ENCODE peak calls at places on chromosomes 7 and 10, in six cellular contexts. One of them, this sample, is unnamed.

GRCh38 chr7:107856806-107857540 is 34.0 kb upstream of the DLD start:
- DNase-seq in GM12864: peak
- DNase-seq in fibroblast of pulmonary artery: no peak
- DNase-seq in astrocyte of the spinal cord: no peak
- DNase-seq in RWPE2: no peak
- DNase-seq in heart left ventricle: no peak
- DNase-seq in this sample: no peak

GRCh38 chr7:87342231-87342630 is 3.2 kb upstream of the CROT start:
- DNase-seq in heart left ventricle: no peak
- DNase-seq in astrocyte of the spinal cord: peak
- DNase-seq in fibroblast of pulmonary artery: no peak
- DNase-seq in GM12864: no peak
- DNase-seq in RWPE2: no peak
- DNase-seq in this sample: no peak

GRCh38 chr10:79093658-79094411 is 25.1 kb downstream of the ZMIZ1 start:
- DNase-seq in fibroblast of pulmonary artery: no peak
- DNase-seq in GM12864: peak
- DNase-seq in heart left ventricle: peak
- DNase-seq in RWPE2: no peak
- DNase-seq in astrocyte of the spinal cord: peak
- DNase-seq in this sample: no peak

GRCh38 chr7:90593205-90593604 is 2.9 kb upstream of the CDK14 start:
- DNase-seq in heart left ventricle: no peak
- DNase-seq in astrocyte of the spinal cord: no peak
- DNase-seq in GM12864: no peak
- DNase-seq in fibroblast of pulmonary artery: peak
- DNase-seq in RWPE2: no peak
- DNase-seq in this sample: no peak

GRCh38 chr7:123961731-123962130 is 36.7 kb downstream of the SPAM1 start:
- DNase-seq in RWPE2: no peak
- DNase-seq in heart left ventricle: no peak
- DNase-seq in fibroblast of pulmonary artery: peak
- DNase-seq in GM12864: no peak
- DNase-seq in astrocyte of the spinal cord: peak
- DNase-seq in this sample: no peak

GRCh38 chr7:69534461-69535041 is 63.7 kb upstream of the AUTS2 start:
- DNase-seq in GM12864: no peak
- DNase-seq in fibroblast of pulmonary artery: no peak
- DNase-seq in heart left ventricle: no peak
- DNase-seq in RWPE2: no peak
- DNase-seq in astrocyte of the spinal cord: no peak
- DNase-seq in this sample: no peak

GRCh38 chr7:36448781-36449379 is 59.2 kb downstream of the ANLN start:
- DNase-seq in GM12864: no peak
- DNase-seq in heart left ventricle: no peak
- DNase-seq in fibroblast of pulmonary artery: peak
- DNase-seq in RWPE2: no peak
- DNase-seq in astrocyte of the spinal cord: peak
- DNase-seq in this sample: no peak

GRCh38 chr10:98664329-98665042 is 217.8 kb upstream of the HPS1 start:
- DNase-seq in RWPE2: no peak
- DNase-seq in GM12864: peak
- DNase-seq in fibroblast of pulmonary artery: peak
- DNase-seq in astrocyte of the spinal cord: peak
- DNase-seq in heart left ventricle: no peak
- DNase-seq in this sample: peak

GRCh38 chr10:58189269-58189668 is 78.4 kb downstream of the IPMK start:
- DNase-seq in RWPE2: no peak
- DNase-seq in fibroblast of pulmonary artery: peak
- DNase-seq in GM12864: no peak
- DNase-seq in astrocyte of the spinal cord: peak
- DNase-seq in heart left ventricle: no peak
- DNase-seq in this sample: no peak

GRCh38 chr10:93859049-93859655 is 34.6 kb upstream of the SLC35G1 start:
- DNase-seq in fibroblast of pulmonary artery: peak
- DNase-seq in GM12864: no peak
- DNase-seq in heart left ventricle: no peak
- DNase-seq in RWPE2: no peak
- DNase-seq in astrocyte of the spinal cord: peak
- DNase-seq in this sample: no peak

GRCh38 chr10:74117738-74118137 is 32.9 kb downstream of the AP3M1 start:
- DNase-seq in fibroblast of pulmonary artery: no peak
- DNase-seq in astrocyte of the spinal cord: no peak
- DNase-seq in GM12864: no peak
- DNase-seq in heart left ventricle: no peak
- DNase-seq in RWPE2: no peak
- DNase-seq in this sample: no peak

GRCh38 chr7:30688718-30689221 is 6.5 kb upstream of the CRHR2 start:
- DNase-seq in heart left ventricle: no peak
- DNase-seq in RWPE2: no peak
- DNase-seq in fibroblast of pulmonary artery: peak
- DNase-seq in astrocyte of the spinal cord: no peak
- DNase-seq in GM12864: no peak
- DNase-seq in this sample: no peak

GRCh38 chr10:2658780-2659179 is 408.6 kb upstream of the PFKP start:
- DNase-seq in heart left ventricle: no peak
- DNase-seq in fibroblast of pulmonary artery: no peak
- DNase-seq in astrocyte of the spinal cord: no peak
- DNase-seq in RWPE2: no peak
- DNase-seq in GM12864: no peak
- DNase-seq in this sample: no peak

GRCh38 chr10:31972519-31973041 is 43.9 kb upstream of the ARHGAP12 start:
- DNase-seq in GM12864: no peak
- DNase-seq in astrocyte of the spinal cord: no peak
- DNase-seq in fibroblast of pulmonary artery: no peak
- DNase-seq in heart left ventricle: no peak
- DNase-seq in RWPE2: no peak
- DNase-seq in this sample: no peak

GRCh38 chr7:151742713-151743480 is 134.0 kb downstream of the PRKAG2 start:
- DNase-seq in RWPE2: no peak
- DNase-seq in heart left ventricle: no peak
- DNase-seq in fibroblast of pulmonary artery: no peak
- DNase-seq in GM12864: no peak
- DNase-seq in astrocyte of the spinal cord: no peak
- DNase-seq in this sample: no peak

GRCh38 chr10:48253970-48254657 is 20.4 kb downstream of the FRMPD2 start:
- DNase-seq in fibroblast of pulmonary artery: peak
- DNase-seq in RWPE2: no peak
- DNase-seq in GM12864: no peak
- DNase-seq in astrocyte of the spinal cord: peak
- DNase-seq in heart left ventricle: no peak
- DNase-seq in this sample: no peak

GRCh38 chr7:22782616-22783232 is 39.9 kb downstream of the TOMM7 start:
- DNase-seq in fibroblast of pulmonary artery: peak
- DNase-seq in astrocyte of the spinal cord: peak
- DNase-seq in heart left ventricle: peak
- DNase-seq in GM12864: peak
- DNase-seq in RWPE2: no peak
- DNase-seq in this sample: peak

GRCh38 chr10:125115409-125115808 is 45.0 kb downstream of the CTBP2 start:
- DNase-seq in heart left ventricle: no peak
- DNase-seq in astrocyte of the spinal cord: no peak
- DNase-seq in fibroblast of pulmonary artery: no peak
- DNase-seq in GM12864: no peak
- DNase-seq in RWPE2: no peak
- DNase-seq in this sample: no peak

GRCh38 chr10:34514290-34514689 is 300.8 kb downstream of the PARD3 start:
- DNase-seq in GM12864: no peak
- DNase-seq in astrocyte of the spinal cord: no peak
- DNase-seq in RWPE2: no peak
- DNase-seq in fibroblast of pulmonary artery: no peak
- DNase-seq in heart left ventricle: no peak
- DNase-seq in this sample: no peak

GRCh38 chr7:50400114-50400513 is 50.0 kb downstream of the FIGNL1 start:
- DNase-seq in fibroblast of pulmonary artery: no peak
- DNase-seq in astrocyte of the spinal cord: no peak
- DNase-seq in RWPE2: no peak
- DNase-seq in GM12864: no peak
- DNase-seq in heart left ventricle: no peak
- DNase-seq in this sample: no peak

GRCh38 chr7:138538518-138538917 is 78.5 kb downstream of the TRIM24 start:
- DNase-seq in fibroblast of pulmonary artery: peak
- DNase-seq in astrocyte of the spinal cord: peak
- DNase-seq in GM12864: no peak
- DNase-seq in heart left ventricle: no peak
- DNase-seq in RWPE2: no peak
- DNase-seq in this sample: peak

GRCh38 chr10:60541461-60541860 is 151.8 kb upstream of the ANK3 start:
- DNase-seq in heart left ventricle: no peak
- DNase-seq in fibroblast of pulmonary artery: no peak
- DNase-seq in astrocyte of the spinal cord: no peak
- DNase-seq in RWPE2: no peak
- DNase-seq in GM12864: no peak
- DNase-seq in this sample: no peak

GRCh38 chr10:5595591-5596590 is 70.5 kb downstream of the ASB13 start:
- DNase-seq in GM12864: no peak
- DNase-seq in heart left ventricle: no peak
- DNase-seq in astrocyte of the spinal cord: peak
- DNase-seq in RWPE2: peak
- DNase-seq in fibroblast of pulmonary artery: peak
- DNase-seq in this sample: no peak

GRCh38 chr7:123580406-123581161 is 21.0 kb upstream of the ASB15 start:
- DNase-seq in heart left ventricle: no peak
- DNase-seq in GM12864: no peak
- DNase-seq in fibroblast of pulmonary artery: peak
- DNase-seq in astrocyte of the spinal cord: peak
- DNase-seq in RWPE2: no peak
- DNase-seq in this sample: no peak

DNA sequence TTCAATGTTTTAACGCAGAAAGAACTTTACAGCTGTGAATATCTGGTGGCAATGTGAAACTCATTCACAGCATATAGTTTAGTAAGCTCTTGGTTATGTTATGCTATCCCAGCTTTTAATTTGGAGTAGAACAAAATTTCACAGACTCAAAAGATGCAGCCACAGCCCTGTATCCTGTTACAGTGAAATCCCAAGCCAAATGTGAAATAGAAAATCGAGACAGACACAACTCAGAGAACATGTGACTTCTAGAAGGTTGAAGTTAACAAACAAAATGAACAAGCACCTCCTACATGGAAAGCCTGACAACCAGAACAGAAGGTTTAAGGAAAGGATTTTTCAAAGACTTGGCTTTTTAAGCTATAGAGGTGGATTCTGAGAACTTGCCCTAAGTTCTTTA is 39.6 kb downstream of the JAZF1 start:
- DNase-seq in fibroblast of pulmonary artery: no peak
- DNase-seq in astrocyte of the spinal cord: no peak
- DNase-seq in heart left ventricle: no peak
- DNase-seq in RWPE2: no peak
- DNase-seq in GM12864: no peak
- DNase-seq in this sample: no peak
- TF ChIP-seq CTCF in fibroblast of pulmonary artery: no peak
- TF ChIP-seq CTCF in astrocyte of the spinal cord: no peak
- TF ChIP-seq CTCF in heart left ventricle: no peak
- TF ChIP-seq CTCF in RWPE2: no peak
- TF ChIP-seq CTCF in GM12864: no peak
- TF ChIP-seq CTCF in this sample: no peak

DNA sequence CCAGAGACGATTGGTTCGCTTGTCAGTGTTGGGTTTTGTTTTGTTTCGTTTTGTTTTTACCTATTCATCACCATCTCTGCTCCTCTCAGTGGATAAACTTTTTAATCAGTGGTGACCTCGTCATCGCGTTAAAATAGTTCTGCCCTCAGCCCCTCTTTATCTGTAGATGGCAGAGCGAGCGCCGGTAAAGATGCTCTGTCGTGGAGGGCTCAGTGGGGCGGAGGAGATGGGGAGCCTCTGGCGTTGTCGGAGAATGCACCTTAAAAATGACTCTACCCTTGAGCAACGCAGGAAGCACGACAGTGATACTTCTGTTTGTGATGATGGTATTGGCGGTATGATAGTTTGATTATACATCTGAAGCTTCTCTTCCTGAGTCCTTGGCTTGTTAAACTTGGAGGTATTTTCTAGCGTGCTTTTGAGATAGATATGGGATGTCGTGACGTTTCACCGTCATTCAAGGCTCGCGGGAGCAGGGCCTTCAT is 554 bp downstream of the CSGALNACT2 start:
- DNase-seq in heart left ventricle: no peak
- DNase-seq in GM12864: no peak
- DNase-seq in RWPE2: no peak
- DNase-seq in astrocyte of the spinal cord: peak
- DNase-seq in fibroblast of pulmonary artery: peak
- DNase-seq in this sample: no peak
- H3K4me3 ChIP-seq in heart left ventricle: peak
- H3K4me3 ChIP-seq in GM12864: peak
- H3K4me3 ChIP-seq in RWPE2: peak
- H3K4me3 ChIP-seq in astrocyte of the spinal cord: peak
- H3K4me3 ChIP-seq in fibroblast of pulmonary artery: peak
- H3K4me3 ChIP-seq in this sample: peak

GRCh38 chr10:26870766-26871165 is 10.0 kb upstream of the ABI1 start:
- DNase-seq in astrocyte of the spinal cord: no peak
- DNase-seq in GM12864: no peak
- DNase-seq in heart left ventricle: no peak
- DNase-seq in fibroblast of pulmonary artery: no peak
- DNase-seq in RWPE2: no peak
- DNase-seq in this sample: no peak
- TF ChIP-seq CTCF in astrocyte of the spinal cord: no peak
- TF ChIP-seq CTCF in GM12864: no peak
- TF ChIP-seq CTCF in heart left ventricle: no peak
- TF ChIP-seq CTCF in fibroblast of pulmonary artery: no peak
- TF ChIP-seq CTCF in RWPE2: no peak
- TF ChIP-seq CTCF in this sample: no peak

GRCh38 chr10:109027534-109028185 is 895.7 kb downstream of the XPNPEP1 start:
- DNase-seq in RWPE2: no peak
- DNase-seq in astrocyte of the spinal cord: no peak
- DNase-seq in heart left ventricle: no peak
- DNase-seq in GM12864: no peak
- DNase-seq in fibroblast of pulmonary artery: no peak
- DNase-seq in this sample: no peak

GRCh38 chr10:109025187-109025586 is 898.1 kb downstream of the XPNPEP1 start:
- DNase-seq in fibroblast of pulmonary artery: no peak
- DNase-seq in heart left ventricle: no peak
- DNase-seq in GM12864: no peak
- DNase-seq in astrocyte of the spinal cord: no peak
- DNase-seq in RWPE2: no peak
- DNase-seq in this sample: no peak

GRCh38 chr10:109029870-109030269 is 893.4 kb downstream of the XPNPEP1 start:
- DNase-seq in RWPE2: no peak
- DNase-seq in heart left ventricle: no peak
- DNase-seq in GM12864: no peak
- DNase-seq in fibroblast of pulmonary artery: no peak
- DNase-seq in astrocyte of the spinal cord: no peak
- DNase-seq in this sample: no peak
- H3K4me3 ChIP-seq in RWPE2: no peak
- H3K4me3 ChIP-seq in heart left ventricle: no peak
- H3K4me3 ChIP-seq in GM12864: no peak
- H3K4me3 ChIP-seq in fibroblast of pulmonary artery: no peak
- H3K4me3 ChIP-seq in astrocyte of the spinal cord: no peak
- H3K4me3 ChIP-seq in this sample: no peak

GRCh38 chr10:6878067-6878412 is 298.0 kb upstream of the PRKCQ start:
- DNase-seq in RWPE2: no peak
- DNase-seq in heart left ventricle: no peak
- DNase-seq in GM12864: no peak
- DNase-seq in astrocyte of the spinal cord: peak
- DNase-seq in fibroblast of pulmonary artery: peak
- DNase-seq in this sample: no peak
- TF ChIP-seq CTCF in RWPE2: no peak
- TF ChIP-seq CTCF in heart left ventricle: no peak
- TF ChIP-seq CTCF in GM12864: no peak
- TF ChIP-seq CTCF in astrocyte of the spinal cord: no peak
- TF ChIP-seq CTCF in fibroblast of pulmonary artery: no peak
- TF ChIP-seq CTCF in this sample: peak

GRCh38 chr10:11678074-11678793 is 63.9 kb upstream of the ECHDC3 start:
- DNase-seq in heart left ventricle: no peak
- DNase-seq in fibroblast of pulmonary artery: peak
- DNase-seq in GM12864: peak
- DNase-seq in RWPE2: no peak
- DNase-seq in astrocyte of the spinal cord: no peak
- DNase-seq in this sample: peak
- H3K4me3 ChIP-seq in heart left ventricle: no peak
- H3K4me3 ChIP-seq in fibroblast of pulmonary artery: no peak
- H3K4me3 ChIP-seq in GM12864: no peak
- H3K4me3 ChIP-seq in RWPE2: no peak
- H3K4me3 ChIP-seq in astrocyte of the spinal cord: no peak
- H3K4me3 ChIP-seq in this sample: no peak